ENCODE peak calls at places on chromosomes 6 and 20, in six cellular contexts. O is H1, C is GM12878, D is SK-N-SH, P is K562, K is HepG2. B is an unnamed sample.

GRCh38 chr20:772806-773205 is 4.5 kb upstream of the SLC52A3 start:
- DNase-seq in K (no peak), D (no peak), P (no peak), O (no peak), C (no peak), B (no peak)

GRCh38 chr20:57402206-57403125 is 11.3 kb downstream of the RBM38 start:
- DNase-seq in O (no peak), P (no peak), K (no peak), D (no peak), C (no peak), B (no peak)

GRCh38 chr6:151493495-151494234 is at the start of gene CCDC170:
- DNase-seq in P (no peak), O (peak), C (no peak), K (peak), D (peak), B (no peak)

GRCh38 chr6:146968041-146968760 is 236.0 kb upstream of the STXBP5 start:
- DNase-seq in P (no peak), D (peak), K (no peak), C (no peak), O (no peak), B (no peak)

GRCh38 chr6:60867548-60867947 is 1418.5 kb downstream of the KHDRBS2 start:
- DNase-seq in D (no peak), C (no peak), O (no peak), K (no peak), P (no peak), B (no peak)

GRCh38 chr6:44265003-44265842 is at the start of gene NFKBIE:
- DNase-seq in D (peak), O (peak), P (peak), C (no peak), K (peak), B (no peak)

GRCh38 chr20:431012-431904 is 23.2 kb downstream of the RBCK1 start:
- DNase-seq in D (peak), K (peak), O (no peak), P (peak), C (no peak), B (peak)

GRCh38 chr6:44020148-44020547 is 107.1 kb downstream of the MRPL14 start:
- DNase-seq in K (no peak), D (no peak), C (no peak), P (no peak), O (no peak), B (no peak)

GRCh38 chr6:119727504-119728219 is 378.1 kb upstream of the MAN1A1 start:
- DNase-seq in P (no peak), D (no peak), O (no peak), C (no peak), K (peak), B (no peak)

GRCh38 chr6:26390504-26390903 is 7.6 kb downstream of the BTN2A2 start:
- DNase-seq in K (no peak), P (no peak), D (no peak), O (no peak), C (no peak), B (no peak)

GRCh38 chr20:32142991-32143390 is 33.5 kb downstream of the TM9SF4 start:
- DNase-seq in K (no peak), C (no peak), D (no peak), O (no peak), P (no peak), B (no peak)

GRCh38 chr6:84455630-84456029 is 228.2 kb upstream of the CEP162 start:
- DNase-seq in K (no peak), D (no peak), O (no peak), P (no peak), C (no peak), B (peak)

GRCh38 chr6:152993847-152994246 is 8.7 kb downstream of the MTRF1L start:
- DNase-seq in C (no peak), D (no peak), O (no peak), K (no peak), P (no peak), B (no peak)

GRCh38 chr6:12286381-12287132 is 3.6 kb upstream of the EDN1 start:
- DNase-seq in C (no peak), O (no peak), P (no peak), D (no peak), K (no peak), B (no peak)

GRCh38 chr6:167290786-167291622 is at the start of gene UNC93A:
- DNase-seq in C (no peak), D (no peak), K (peak), P (no peak), O (no peak), B (no peak)

GRCh38 chr20:4835244-4836177 is 113.8 kb downstream of the PRND start:
- DNase-seq in O (no peak), C (no peak), P (no peak), K (no peak), D (no peak), B (no peak)

GRCh38 chr6:102494808-102495207 is 1101.3 kb downstream of the GRIK2 start:
- DNase-seq in D (no peak), P (no peak), C (no peak), O (no peak), K (no peak), B (no peak)

GRCh38 chr6:160110724-160111123 is 10.9 kb upstream of the SLC22A1 start:
- DNase-seq in P (no peak), K (no peak), D (no peak), O (no peak), C (no peak), B (no peak)

DNA sequence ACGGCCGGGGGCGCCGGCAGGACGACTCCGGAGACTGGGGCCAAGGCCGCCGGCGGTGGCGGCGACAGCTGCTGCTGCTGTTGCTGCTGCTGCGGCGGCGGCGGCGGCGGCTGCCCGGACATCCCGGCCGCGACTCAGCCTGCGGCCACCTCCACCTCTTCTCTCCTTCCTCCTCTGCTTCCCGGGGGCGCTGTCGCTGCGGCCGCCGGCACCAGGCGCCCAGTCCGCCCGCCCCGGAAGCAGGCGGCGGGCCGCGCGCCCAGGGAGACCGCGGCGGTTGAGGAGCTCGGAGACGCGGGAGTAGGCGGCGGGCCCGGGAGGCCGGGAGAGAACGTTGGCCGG is 280 bp downstream of the RANBP9 start:
- DNase-seq in K (no peak), P (no peak), O (no peak), D (no peak), C (no peak), B (no peak)
- TF ChIP-seq GABPA in K (peak), P (peak), O (no peak), D (no peak), C (no peak), B (no peak)

GRCh38 chr6:46129634-46130505 is at the start of gene ENPP4:
- DNase-seq in P (no peak), D (peak), O (peak), C (peak), K (peak), B (peak)
- H3K27ac ChIP-seq in P (no peak), D (no peak), O (no peak), C (peak), K (no peak), B (peak)

DNA sequence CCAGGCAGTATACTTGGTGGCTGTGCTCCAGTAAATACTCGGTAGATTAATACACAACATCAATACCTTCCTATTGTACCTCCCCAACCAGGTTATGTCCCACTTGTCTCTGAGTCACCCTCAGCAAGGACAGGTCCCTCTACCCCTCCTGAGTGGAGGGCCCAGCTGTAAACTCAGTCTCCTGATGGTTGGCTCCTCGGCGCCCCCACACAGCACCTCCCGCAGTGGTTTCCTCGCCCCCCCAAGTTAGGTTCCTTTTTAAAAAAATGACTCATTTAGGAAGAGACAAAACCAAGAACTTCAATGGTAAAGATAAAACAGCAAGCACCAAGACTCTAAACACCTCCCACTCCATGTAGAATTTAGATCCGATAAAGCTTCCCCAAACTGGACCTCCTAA is 83.6 kb downstream of the TRERF1 start:
- DNase-seq in C (no peak), O (no peak), P (no peak), K (no peak), D (no peak), B (peak)
- TF ChIP-seq GABPA in C (no peak), O (no peak), P (no peak), K (no peak), D (no peak), B (no peak)

DNA sequence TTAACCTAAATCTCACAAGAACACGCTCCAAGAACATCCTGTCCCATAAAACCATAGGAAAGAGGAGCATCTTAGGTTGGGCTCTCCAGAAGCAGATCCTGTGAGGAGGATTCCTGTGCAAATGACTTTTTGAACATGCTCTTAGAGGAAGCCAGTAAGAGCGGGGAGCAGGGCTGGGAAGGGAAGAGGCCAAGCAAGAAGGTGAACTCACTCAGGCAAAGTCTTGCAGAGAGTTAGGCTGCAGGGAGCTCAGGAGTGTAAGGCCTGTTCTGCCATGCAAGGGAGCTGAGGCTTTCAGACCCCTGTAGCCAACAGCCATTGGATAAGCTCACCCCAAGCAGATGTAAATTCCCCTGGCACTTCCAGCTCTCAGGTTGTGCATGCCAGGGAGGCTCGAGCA is 63.6 kb upstream of the LY86 start:
- DNase-seq in K (no peak), C (no peak), O (no peak), P (no peak), D (no peak), B (no peak)
- H3K27ac ChIP-seq in K (no peak), C (no peak), O (no peak), P (no peak), D (no peak), B (no peak)

GRCh38 chr20:24897974-24898373 is 51.1 kb upstream of the CST7 start:
- DNase-seq in K (no peak), C (no peak), P (no peak), D (no peak), O (no peak), B (no peak)
- TF ChIP-seq GABPA in K (no peak), C (no peak), P (no peak), D (no peak), O (no peak), B (no peak)

DNA sequence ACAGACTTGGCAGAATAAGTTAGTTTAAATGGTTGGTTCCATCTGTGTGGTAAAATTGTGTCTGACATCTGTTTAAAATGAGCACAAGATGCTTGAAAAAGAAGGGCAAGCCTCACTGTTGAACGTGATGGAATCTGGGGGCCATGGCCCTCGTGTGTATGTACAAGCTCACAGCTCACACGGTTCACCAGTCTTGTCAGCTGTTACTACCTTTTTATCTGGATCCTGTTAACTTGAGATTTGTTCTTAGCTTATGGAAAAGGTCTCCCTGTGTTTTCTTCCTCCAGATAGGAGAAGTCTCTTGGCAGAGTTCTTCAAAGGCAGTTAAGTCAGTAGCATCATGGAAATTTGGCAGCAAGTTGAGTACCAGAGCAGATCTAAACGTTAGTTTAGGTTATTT is 270.6 kb downstream of the KHDC1L start:
- DNase-seq in K (no peak), O (no peak), P (no peak), D (no peak), C (no peak), B (no peak)
- H3K27ac ChIP-seq in K (no peak), O (no peak), P (no peak), D (peak), C (no peak), B (no peak)

DNA sequence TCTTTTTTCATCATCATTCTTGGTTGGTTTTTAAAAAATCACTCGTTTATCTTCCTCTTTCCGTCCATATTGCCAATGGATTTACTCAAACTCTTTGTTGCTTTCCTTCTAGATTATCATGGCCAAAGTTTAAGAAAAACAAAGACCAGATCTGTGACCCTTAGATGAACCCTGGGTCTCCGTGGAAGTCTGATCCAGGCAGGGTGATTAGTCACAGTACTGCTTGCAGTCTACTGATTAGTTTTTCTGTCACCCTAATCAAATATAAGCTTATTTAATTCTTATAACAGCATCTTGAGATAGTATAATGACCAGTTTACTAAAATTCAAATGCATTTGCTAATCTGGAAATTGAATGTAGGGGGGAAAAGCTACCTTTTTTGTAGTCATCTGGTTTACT is 6.0 kb upstream of the SMIM28 start:
- DNase-seq in K (no peak), D (no peak), P (peak), C (no peak), O (no peak), B (no peak)
- TF ChIP-seq GABPA in K (no peak), D (no peak), P (no peak), C (no peak), O (no peak), B (no peak)

B was measured in HL-60.